ENCODE peak calls at places on chromosomes 13 and 19, in nine cellular contexts. H is anterior cingulate cortex; C is left lung; A is mucosa of gallbladder; E is H7; D is stimulated activated CD4-positive, alpha-beta T cell treated with anti-CD3 and anti-CD28 coated beads, Interleukin-2, amount 100 ng/mL, for 48 hours; G is Peyer's patch; R is astrocyte; L is thoracic aorta. K is an unnamed sample.

GRCh38 chr19:35030257-35031071 is at the start of gene SCN1B:
- DNase-seq in R (peak; percentile 33), A (peak; percentile 25), E (peak; percentile 97), G (no peak), L (no peak), H (no peak), D (peak; percentile 72), C (peak; percentile 92), K (no peak)

GRCh38 chr13:50685491-50685890 is 158.0 kb downstream of the DLEU7 start:
- DNase-seq in E (no peak), D (no peak), H (no peak), L (no peak), A (peak; percentile 56), R (peak; percentile 37), G (no peak), C (no peak), K (no peak)

GRCh38 chr19:2575734-2576481 is 100.0 kb downstream of the GADD45B start:
- DNase-seq in C (no peak), H (no peak), D (no peak), E (peak; percentile 63), G (no peak), R (no peak), L (peak; percentile 70), A (peak; percentile 72), K (no peak)

GRCh38 chr19:47228937-47229673 is 1.9 kb downstream of the BBC3 start:
- DNase-seq in D (no peak), E (peak; percentile 30), R (peak; percentile 51), G (peak; percentile 49), L (no peak), H (peak; percentile 44), A (no peak), C (no peak), K (peak; percentile 18)

GRCh38 chr13:25181597-25181996 is 9.5 kb upstream of the AMER2 start:
- DNase-seq in A (no peak), G (no peak), E (no peak), L (no peak), H (no peak), C (no peak), D (no peak), R (no peak), K (no peak)

GRCh38 chr19:8610041-8610927 is at the start of gene ADAMTS10:
- DNase-seq in H (no peak), C (peak; percentile 72), G (no peak), L (no peak), A (peak; percentile 18), E (peak; percentile 93), D (peak; percentile 24), R (peak; percentile 66), K (no peak)

GRCh38 chr13:30676672-30677071 is 58.7 kb upstream of the ALOX5AP start:
- DNase-seq in G (no peak), L (no peak), E (peak; percentile 47), R (no peak), H (no peak), C (no peak), A (no peak), D (no peak), K (peak; percentile 3)

GRCh38 chr13:40508112-40508511 is 158.3 kb downstream of the FOXO1 start:
- DNase-seq in A (no peak), R (peak; percentile 78), E (no peak), D (no peak), H (no peak), C (no peak), L (no peak), G (no peak), K (no peak)

GRCh38 chr13:55653497-55653896 is 1487.2 kb upstream of the PRR20A start:
- DNase-seq in E (no peak), D (no peak), A (no peak), G (no peak), H (no peak), R (no peak), C (no peak), L (no peak), K (peak; percentile 75)

GRCh38 chr19:14559916-14560775 is 11.7 kb downstream of the NDUFB7 start:
- DNase-seq in G (no peak), C (no peak), R (no peak), L (no peak), D (no peak), A (no peak), H (no peak), E (peak; percentile 36), K (no peak)

GRCh38 chr19:50432658-50433057 is at the start of gene MYBPC2:
- DNase-seq in R (no peak), D (no peak), E (peak; percentile 77), H (no peak), L (no peak), A (no peak), C (no peak), G (peak; percentile 40), K (peak; percentile 30)

GRCh38 chr19:13727798-13728197 is 36.5 kb upstream of the MRI1 start:
- DNase-seq in R (peak; percentile 81), A (no peak), L (peak; percentile 16), D (no peak), H (no peak), C (no peak), G (no peak), E (no peak), K (no peak)

GRCh38 chr13:46683879-46684278 is 113.1 kb downstream of the ESD start:
- DNase-seq in R (no peak), L (no peak), G (no peak), E (no peak), C (no peak), H (no peak), D (no peak), A (no peak), K (no peak)